ENCODE peak calls at places on chromosomes 3 and 15, in eight cellular contexts. C is MM.1S; U is CD8-positive, alpha-beta memory T cell; Y is breast epithelium; J is mammary epithelial cell; O is K562; W is CD4-positive, alpha-beta memory T cell; H is psoas muscle. F is an unnamed sample.

GRCh38 chr3:177335728-177336127 is 138.4 kb upstream of the TBL1XR1 start:
- DNase-seq in C (no peak), U (no peak), Y (no peak), J (peak; percentile 20), O (no peak), W (no peak), H (no peak), F (no peak)

GRCh38 chr3:11384074-11384473 is 111.9 kb downstream of the ATG7 start:
- DNase-seq in C (no peak), U (no peak), Y (no peak), J (peak; percentile 34), O (no peak), W (no peak), H (no peak), F (no peak)

GRCh38 chr15:48798319-48798718 is 12.6 kb downstream of the CEP152 start:
- DNase-seq in C (no peak), U (no peak), Y (no peak), J (no peak), O (no peak), W (no peak), H (no peak), F (no peak)

GRCh38 chr15:38202356-38202755 is 50.3 kb upstream of the SPRED1 start:
- DNase-seq in C (no peak), U (no peak), Y (no peak), J (no peak), O (no peak), W (no peak), H (no peak), F (no peak)

GRCh38 chr15:63023351-63023945 is 19.1 kb upstream of the TPM1 start:
- DNase-seq in C (no peak), U (no peak), Y (no peak), J (peak; percentile 63), O (no peak), W (no peak), H (no peak), F (no peak)

GRCh38 chr3:48748754-48749153 is 31.7 kb upstream of the IP6K2 start:
- DNase-seq in C (no peak), U (no peak), Y (no peak), J (no peak), O (no peak), W (no peak), H (no peak), F (no peak)

GRCh38 chr15:94075349-94075748 is 156.0 kb upstream of the MCTP2 start:
- DNase-seq in C (no peak), U (no peak), Y (no peak), J (no peak), O (no peak), W (no peak), H (peak; percentile 88), F (peak; percentile 92)

GRCh38 chr15:54082836-54083492 is 104.7 kb downstream of the UNC13C start:
- DNase-seq in C (no peak), U (no peak), Y (no peak), J (no peak), O (peak; percentile 21), W (no peak), H (no peak), F (peak; percentile 20)

GRCh38 chr15:62403164-62403809 is 238.2 kb upstream of the C2CD4B start:
- DNase-seq in C (no peak), U (no peak), Y (no peak), J (peak; percentile 48), O (no peak), W (no peak), H (no peak), F (no peak)

DNA sequence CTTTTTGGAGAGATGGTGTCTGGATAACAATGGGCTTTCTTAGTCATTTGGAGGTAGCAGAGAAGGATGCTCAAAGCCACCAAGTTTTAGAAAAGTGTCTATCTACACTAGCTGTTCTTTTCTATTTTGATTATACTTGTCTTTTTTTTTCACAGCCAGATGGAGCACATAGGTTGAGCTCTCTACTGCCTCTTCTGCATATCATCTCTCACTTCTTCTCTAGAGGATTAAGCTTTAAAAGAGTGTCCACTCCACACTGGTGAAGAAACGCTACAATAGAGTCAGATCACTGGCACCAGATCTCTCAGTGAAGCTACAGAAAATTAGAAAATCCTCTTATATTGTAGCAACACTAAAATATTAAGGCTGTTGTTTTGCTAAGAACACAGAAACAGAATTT is 145.3 kb upstream of the MBNL1 start:
- DNase-seq in C (no peak), U (no peak), Y (no peak), J (no peak), O (no peak), W (no peak), H (no peak), F (no peak)
- H3K4me1 ChIP-seq in C (no peaks in the 10 kb centered on the region), U (no peaks in the 10 kb centered on the region), Y (no peaks in the 10 kb centered on the region), J (peaks cover 38% of the 10 kb centered on the region), O (peaks cover 3% of the 10 kb centered on the region), W (no peaks in the 10 kb centered on the region), H (no peaks in the 10 kb centered on the region), F (no peaks in the 10 kb centered on the region)

DNA sequence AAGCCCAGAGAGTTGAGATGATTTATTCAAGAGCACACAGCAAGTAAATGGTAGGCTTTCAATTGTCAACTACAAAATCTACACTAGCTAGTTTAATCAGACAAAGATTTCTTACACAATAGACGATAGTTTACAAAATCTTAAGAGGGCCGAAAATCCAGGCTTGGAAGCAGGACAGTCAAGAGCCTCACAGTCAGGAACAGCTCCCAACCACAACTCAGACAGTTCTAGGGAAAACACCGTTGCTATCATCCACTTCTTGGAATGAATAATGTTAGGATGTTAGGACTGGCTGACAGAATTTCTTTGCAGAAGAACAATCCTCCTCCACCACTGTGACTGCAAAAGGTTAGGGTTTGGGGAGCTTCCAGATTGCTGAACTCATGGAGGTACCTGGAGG is 290.8 kb upstream of the ZPLD1 start:
- DNase-seq in C (no peak), U (no peak), Y (no peak), J (no peak), O (no peak), W (no peak), H (no peak), F (no peak)
- H3K27ac ChIP-seq in C (no peak overlapping the region), U (no peak overlapping the region), Y (no peak overlapping the region), J (no peak overlapping the region), O (no peak overlapping the region), W (no peak overlapping the region), H (no peak overlapping the region), F (no peak overlapping the region)

GRCh38 chr15:73691398-73691797 is 7.2 kb downstream of the CD276 start:
- DNase-seq in C (no peak), U (no peak), Y (no peak), J (peak; percentile 80), O (peak; percentile 29), W (no peak), H (peak; percentile 79), F (peak; percentile 84)
- H3K4me3 ChIP-seq in C (no peak overlapping the region), U (no peak overlapping the region), Y (no peak overlapping the region), J (no peak overlapping the region), O (no peak overlapping the region), W (no peak overlapping the region), H (no peak overlapping the region), F (no peak overlapping the region)

DNA sequence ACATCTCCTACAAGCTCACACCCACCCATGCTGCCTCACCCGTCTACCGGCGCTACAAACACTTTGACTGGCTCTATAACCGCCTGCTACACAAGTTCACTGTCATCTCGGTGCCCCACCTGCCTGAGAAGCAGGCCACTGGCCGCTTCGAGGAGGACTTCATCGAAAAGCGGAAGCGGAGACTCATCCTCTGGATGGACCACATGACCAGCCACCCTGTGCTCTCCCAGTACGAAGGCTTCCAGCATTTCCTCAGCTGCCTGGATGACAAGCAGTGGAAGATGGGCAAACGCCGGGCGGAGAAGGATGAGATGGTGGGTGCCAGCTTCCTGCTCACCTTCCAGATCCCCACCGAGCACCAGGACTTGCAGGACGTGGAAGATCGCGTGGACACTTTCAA is 2.1 kb downstream of the SNX33 start:
- DNase-seq in C (no peak), U (no peak), Y (no peak), J (no peak), O (no peak), W (no peak), H (no peak), F (no peak)
- H3K4me1 ChIP-seq in C (no peaks in the 10 kb centered on the region), U (peaks cover 21% of the 10 kb centered on the region), Y (peaks cover 16% of the 10 kb centered on the region), J (peaks cover 66% of the 10 kb centered on the region), O (peaks cover 50% of the 10 kb centered on the region), W (peaks cover 32% of the 10 kb centered on the region), H (peaks cover 15% of the 10 kb centered on the region), F (peaks cover 39% of the 10 kb centered on the region)

DNA sequence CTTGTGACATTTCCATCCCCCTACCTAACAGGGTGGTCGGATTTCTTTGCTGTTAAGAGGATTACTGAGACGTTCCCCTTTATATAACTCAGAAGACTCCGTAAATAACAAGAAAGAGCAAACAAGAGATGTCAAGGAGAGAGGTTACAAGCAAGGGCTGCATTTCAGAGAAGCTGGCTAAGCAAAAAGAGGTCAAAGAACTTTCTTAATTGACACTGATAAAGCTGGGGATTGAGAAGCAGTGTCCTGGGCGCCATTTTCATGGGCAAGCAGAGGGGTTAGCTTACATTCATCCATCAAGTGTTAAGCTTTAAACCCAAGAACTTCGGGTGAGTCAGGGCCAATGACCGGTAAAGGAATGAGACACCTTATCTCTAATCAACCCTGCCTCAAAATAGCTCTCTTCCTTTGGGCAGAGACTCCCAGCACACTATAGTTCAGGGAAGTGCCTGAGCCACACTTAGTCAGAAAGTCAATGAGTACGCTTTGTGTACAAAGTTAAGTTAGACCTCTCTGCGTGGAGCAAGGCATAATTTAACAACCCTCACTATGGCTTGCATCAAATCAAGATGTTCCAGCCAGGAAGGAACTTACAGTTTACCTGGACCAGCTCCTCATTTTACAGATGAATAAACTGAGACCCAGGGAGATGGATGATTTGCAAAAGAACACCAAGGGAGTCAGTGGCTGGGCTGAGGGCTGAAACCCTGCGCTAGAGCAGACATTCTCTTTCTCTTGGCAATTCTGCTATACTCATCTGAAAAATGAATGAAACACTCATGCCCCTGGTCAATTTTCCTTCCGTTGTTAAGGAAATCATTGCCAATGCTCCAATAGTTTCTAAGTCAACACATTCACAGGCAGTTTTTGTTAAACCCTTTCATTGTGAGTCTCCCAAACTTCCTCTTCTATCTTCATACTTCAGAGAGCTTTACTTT is 44.6 kb downstream of the CCNL1 start:
- DNase-seq in C (no peak), U (no peak), Y (no peak), J (peak; percentile 48), O (peak; percentile 66), W (no peak), H (no peak), F (no peak)
- H3K27ac ChIP-seq in C (no peak overlapping the region), U (peak overlapping the region; percentile 62), Y (no peak overlapping the region), J (no peak overlapping the region), O (peak overlapping the region; percentile 78), W (no peak overlapping the region), H (peak overlapping the region; percentile 81), F (peak overlapping the region; percentile 88)

DNA sequence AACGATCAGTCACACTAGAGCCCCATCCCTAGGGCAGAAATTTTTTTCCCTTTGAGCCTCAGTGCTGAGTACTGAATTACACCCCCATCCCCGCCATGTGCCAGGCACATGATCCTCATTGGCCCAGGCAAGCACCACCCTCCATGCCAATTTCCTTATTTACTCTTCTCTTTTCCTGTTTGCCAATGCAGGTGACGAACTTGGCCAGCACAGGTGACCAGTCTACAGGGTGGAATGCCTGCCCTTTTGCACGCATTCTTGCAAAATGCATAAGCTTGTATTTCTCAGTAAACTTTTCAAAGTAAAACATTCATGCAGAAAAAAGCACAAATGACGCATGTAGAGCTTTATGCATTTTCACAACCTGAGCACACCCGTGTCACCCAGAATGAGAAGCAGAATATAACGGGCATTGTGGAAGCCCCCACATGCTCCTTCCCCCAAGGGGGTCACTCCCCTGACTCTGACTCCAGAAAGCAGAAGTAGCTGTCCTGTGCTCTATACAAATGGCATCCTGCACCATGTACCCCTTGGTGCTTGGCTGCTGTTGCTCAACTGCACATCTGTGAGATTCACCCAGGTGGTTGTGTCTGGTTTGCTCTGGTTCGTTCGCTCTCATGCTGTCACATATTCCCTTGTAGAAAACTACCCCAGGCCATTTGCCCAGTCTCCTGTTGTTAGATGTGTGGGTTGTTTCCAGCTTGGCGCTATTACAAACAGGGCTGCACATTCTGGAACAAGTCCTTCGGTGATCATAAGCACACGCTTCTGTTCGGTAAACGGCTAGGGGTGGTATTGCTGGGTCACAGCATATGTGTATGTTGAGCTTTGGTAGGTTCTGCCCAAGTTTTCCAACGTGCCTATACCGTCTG is 65.8 kb upstream of the SLC6A6 start:
- DNase-seq in C (no peak), U (no peak), Y (no peak), J (no peak), O (no peak), W (no peak), H (no peak), F (no peak)
- H3K4me3 ChIP-seq in C (no peak overlapping the region), U (no peak overlapping the region), Y (no peak overlapping the region), J (no peak overlapping the region), O (no peak overlapping the region), W (no peak overlapping the region), H (no peak overlapping the region), F (no peak overlapping the region)